ENCODE peak calls at places on chromosomes 6 and 20, in seven cellular contexts. F is GM23248; W is right cardiac atrium; J is right lobe of liver; M is CD8-positive, alpha-beta T cell; U is psoas muscle; R is endodermal cell. E is an unnamed sample.

GRCh38 chr20:37457928-37458327 is 63.1 kb upstream of the NNAT start:
- DNase-seq in F (no peak), W (no peak), J (no peak), M (no peak), U (peak; percentile 60), R (no peak), E (no peak)

GRCh38 chr6:1267790-1268762 is 43.8 kb upstream of the FOXQ1 start:
- DNase-seq in F (no peak), W (no peak), J (no peak), M (no peak), U (no peak), R (no peak), E (no peak)

GRCh38 chr6:55886185-55886836 is 10.9 kb upstream of the BMP5 start:
- DNase-seq in F (peak; percentile 65), W (no peak), J (no peak), M (no peak), U (no peak), R (no peak), E (no peak)

GRCh38 chr6:1544603-1545002 is 65.1 kb upstream of the FOXC1 start:
- DNase-seq in F (no peak), W (no peak), J (no peak), M (no peak), U (no peak), R (no peak), E (no peak)

GRCh38 chr6:53734473-53735299 is 60.1 kb upstream of the LRRC1 start:
- DNase-seq in F (peak; percentile 68), W (no peak), J (no peak), M (no peak), U (no peak), R (peak; percentile 89), E (peak; percentile 52)

GRCh38 chr6:27865952-27866369 is 46.2 kb downstream of the OR2B2 start:
- DNase-seq in F (peak; percentile 49), W (no peak), J (no peak), M (peak; percentile 6), U (no peak), R (peak; percentile 87), E (no peak)

GRCh38 chr6:8059129-8059528 is 5.1 kb downstream of the BLOC1S5 start:
- DNase-seq in F (peak; percentile 73), W (no peak), J (no peak), M (no peak), U (no peak), R (no peak), E (no peak)

GRCh38 chr6:125224236-125224861 is 70.8 kb downstream of the TPD52L1 start:
- DNase-seq in F (no peak), W (no peak), J (no peak), M (no peak), U (no peak), R (no peak), E (no peak)

GRCh38 chr6:47135772-47136171 is 93.6 kb upstream of the ADGRF1 start:
- DNase-seq in F (peak; percentile 67), W (no peak), J (no peak), M (no peak), U (no peak), R (no peak), E (no peak)

GRCh38 chr6:11730645-11731044 is 48.0 kb downstream of the ADTRP start:
- DNase-seq in F (no peak), W (no peak), J (no peak), M (no peak), U (no peak), R (no peak), E (no peak)

GRCh38 chr20:33046412-33046811 is 7.3 kb upstream of the BPIFB3 start:
- DNase-seq in F (no peak), W (no peak), J (no peak), M (no peak), U (no peak), R (no peak), E (no peak)

GRCh38 chr6:89023591-89024441 is 56.7 kb upstream of the PNRC1 start:
- DNase-seq in F (peak; percentile 27), W (peak; percentile 72), J (no peak), M (no peak), U (no peak), R (no peak), E (no peak)

GRCh38 chr6:22062807-22063408 is 233.9 kb downstream of the PRL start:
- DNase-seq in F (no peak), W (no peak), J (no peak), M (peak; percentile 14), U (no peak), R (no peak), E (peak; percentile 77)

GRCh38 chr6:134410531-134410930 is 92.6 kb upstream of the SGK1 start:
- DNase-seq in F (no peak), W (no peak), J (no peak), M (no peak), U (no peak), R (no peak), E (no peak)

GRCh38 chr20:44609511-44610312 is 27.3 kb downstream of the PKIG start:
- DNase-seq in F (peak; percentile 94), W (peak; percentile 88), J (peak; percentile 91), M (peak; percentile 79), U (peak; percentile 93), R (peak; percentile 98), E (peak; percentile 91)

GRCh38 chr6:53095716-53096115 is 30.5 kb downstream of the FBXO9 start:
- DNase-seq in F (peak; percentile 72), W (no peak), J (no peak), M (no peak), U (no peak), R (no peak), E (no peak)

GRCh38 chr6:12009904-12010634 is 2.0 kb upstream of the HIVEP1 start:
- DNase-seq in F (peak; percentile 59), W (no peak), J (no peak), M (no peak), U (no peak), R (peak; percentile 48), E (no peak)

GRCh38 chr20:21509597-21510331 is 4.1 kb downstream of the NKX2-2 start:
- DNase-seq in F (peak; percentile 75), W (no peak), J (no peak), M (no peak), U (no peak), R (peak; percentile 68), E (peak; percentile 37)

GRCh38 chr20:21508230-21509078 is 5.4 kb downstream of the NKX2-2 start:
- DNase-seq in F (no peak), W (no peak), J (no peak), M (no peak), U (no peak), R (no peak), E (no peak)

GRCh38 chr20:21509079-21509596 is 4.7 kb downstream of the NKX2-2 start:
- DNase-seq in F (no peak), W (no peak), J (no peak), M (no peak), U (no peak), R (no peak), E (no peak)

GRCh38 chr20:21505810-21506530 is 7.9 kb downstream of the NKX2-2 start:
- DNase-seq in F (peak; percentile 69), W (no peak), J (peak; percentile 74), M (peak; percentile 52), U (peak; percentile 66), R (peak; percentile 90), E (peak; percentile 66)

GRCh38 chr20:21507275-21508229 is 6.3 kb downstream of the NKX2-2 start:
- DNase-seq in F (no peak), W (no peak), J (no peak), M (no peak), U (no peak), R (no peak), E (no peak)
- H3K27me3 ChIP-seq in F (peaks cover 79% of the 10 kb centered on the region), W (no peaks in the 10 kb centered on the region), J (peaks cover 5% of the 10 kb centered on the region), M (peaks cover 41% of the 10 kb centered on the region), U (peaks cover 98% of the 10 kb centered on the region), R (peaks cover 100% of the 10 kb centered on the region), E (peaks cover 93% of the 10 kb centered on the region)

DNA sequence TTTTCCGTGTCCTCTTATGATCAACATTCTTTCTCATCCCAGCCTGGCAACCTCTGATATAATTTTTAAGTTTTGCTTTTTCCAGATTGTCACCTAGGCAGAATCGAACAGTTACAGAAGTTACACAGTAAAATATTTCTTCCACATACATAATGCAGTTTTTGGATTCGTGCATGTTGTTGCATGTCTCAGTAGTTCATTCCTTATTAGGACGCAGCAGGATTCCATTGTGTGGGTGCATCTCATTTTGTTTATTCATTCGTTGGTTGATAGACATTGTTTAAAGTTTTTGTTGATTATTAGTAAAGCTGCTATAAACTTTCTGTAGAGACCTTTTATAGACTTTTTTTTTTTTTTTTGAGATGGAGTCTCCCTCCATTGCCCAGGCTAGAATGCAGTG is 284.3 kb upstream of the FERMT1 start:
- DNase-seq in F (no peak), W (no peak), J (no peak), M (no peak), U (no peak), R (no peak), E (no peak)
- H3K27me3 ChIP-seq in F (no peaks in the 10 kb centered on the region), W (no peaks in the 10 kb centered on the region), J (no peaks in the 10 kb centered on the region), M (no peaks in the 10 kb centered on the region), U (no peaks in the 10 kb centered on the region), R (no peaks in the 10 kb centered on the region), E (no peaks in the 10 kb centered on the region)

GRCh38 chr6:96948631-96949030 is 24.1 kb downstream of the KLHL32 start:
- DNase-seq in F (peak; percentile 4), W (no peak), J (no peak), M (no peak), U (no peak), R (no peak), E (no peak)
- H3K27me3 ChIP-seq in F (peaks cover 16% of the 10 kb centered on the region), W (no peaks in the 10 kb centered on the region), J (no peaks in the 10 kb centered on the region), M (no peaks in the 10 kb centered on the region), U (no peaks in the 10 kb centered on the region), R (no peaks in the 10 kb centered on the region), E (no peaks in the 10 kb centered on the region)

GRCh38 chr20:23106271-23106851 is 20.2 kb upstream of the CD93 start:
- DNase-seq in F (no peak), W (peak; percentile 15), J (no peak), M (no peak), U (peak; percentile 49), R (no peak), E (no peak)

GRCh38 chr20:23101696-23102095 is 15.6 kb upstream of the CD93 start:
- DNase-seq in F (no peak), W (no peak), J (no peak), M (no peak), U (no peak), R (no peak), E (no peak)

GRCh38 chr20:23100754-23101107 is 14.6 kb upstream of the CD93 start:
- DNase-seq in F (no peak), W (no peak), J (no peak), M (no peak), U (no peak), R (no peak), E (no peak)

GRCh38 chr20:23105193-23105592 is 19.1 kb upstream of the CD93 start:
- DNase-seq in F (no peak), W (no peak), J (no peak), M (no peak), U (peak; percentile 34), R (no peak), E (no peak)

DNA sequence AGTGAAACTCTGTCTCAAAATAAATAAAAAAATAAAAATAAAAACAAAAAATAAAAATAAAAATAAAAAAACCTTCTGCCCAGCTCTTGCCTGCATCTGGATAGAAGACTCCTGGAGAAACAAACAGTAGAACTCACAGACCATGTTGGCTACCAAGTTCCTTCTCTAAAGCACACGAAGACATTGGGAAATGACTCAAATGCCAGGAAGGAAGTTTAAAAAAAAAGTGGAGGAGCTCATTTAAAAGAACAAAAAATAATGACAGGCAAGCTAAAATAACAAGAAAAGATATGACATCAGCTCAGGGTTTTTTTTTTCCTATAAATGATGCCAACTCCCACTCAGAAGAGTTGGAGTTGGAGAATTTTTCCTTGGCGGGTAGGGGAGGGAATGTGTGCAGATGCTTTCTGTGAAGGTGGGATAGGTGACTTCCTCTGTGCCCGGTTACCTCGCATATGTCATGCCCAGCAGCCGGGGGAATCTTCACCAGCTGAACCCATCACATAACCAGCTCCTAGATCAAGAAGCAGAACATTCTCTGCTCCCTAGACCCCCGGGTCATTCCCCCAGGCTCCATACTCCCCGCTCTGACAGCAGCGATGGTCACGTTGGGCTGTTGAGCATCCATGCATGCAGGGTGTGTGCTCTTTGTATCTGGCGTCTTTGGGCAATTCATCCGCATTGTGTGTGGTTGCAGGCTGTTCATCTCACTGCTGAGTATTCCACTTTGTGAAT is 17.3 kb upstream of the CD93 start:
- DNase-seq in F (peak; percentile 5), W (no peak), J (no peak), M (no peak), U (peak; percentile 19), R (no peak), E (no peak)
- H3K27me3 ChIP-seq in F (no peaks in the 10 kb centered on the region), W (no peaks in the 10 kb centered on the region), J (no peaks in the 10 kb centered on the region), M (no peaks in the 10 kb centered on the region), U (no peaks in the 10 kb centered on the region), R (no peaks in the 10 kb centered on the region), E (no peaks in the 10 kb centered on the region)

E was measured in lower lobe of right lung.